ENCODE peak calls at places on chromosomes 5 and 9, in four cellular contexts. V, K, D and X are unnamed samples.

GRCh38 chr5:126695081-126695480 is 81.9 kb upstream of the LMNB1 start:
- DNase-seq in V (no peak), K (no peak), D (no peak), X (no peak)

GRCh38 chr9:128819716-128820664 is 1.7 kb downstream of the ENDOG start:
- DNase-seq in V (no peak), K (no peak), D (no peak), X (no peak)

GRCh38 chr9:120876842-120877240 is at the start of gene PHF19:
- DNase-seq in V (peak), K (no peak), D (no peak), X (no peak)

GRCh38 chr5:91079037-91079436 is 304.1 kb downstream of the ARRDC3 start:
- DNase-seq in V (no peak), K (no peak), D (no peak), X (no peak)

GRCh38 chr9:130408669-130409068 is 36.1 kb upstream of the ASS1 start:
- DNase-seq in V (no peak), K (no peak), D (no peak), X (no peak)

GRCh38 chr5:98492258-98492657 is 281.2 kb upstream of the RGMB start:
- DNase-seq in V (no peak), K (no peak), D (no peak), X (no peak)

GRCh38 chr5:161751265-161751664 is 65.7 kb downstream of the GABRA6 start:
- DNase-seq in V (no peak), K (no peak), D (no peak), X (no peak)

GRCh38 chr9:126474786-126475485 is 138.8 kb upstream of the LMX1B start:
- DNase-seq in V (peak), K (no peak), D (no peak), X (no peak)

GRCh38 chr9:81344366-81344765 is 345.0 kb downstream of the TLE1 start:
- DNase-seq in V (no peak), K (no peak), D (no peak), X (no peak)

GRCh38 chr9:35499701-35500030 is 9.8 kb downstream of the RUSC2 start:
- DNase-seq in V (no peak), K (no peak), D (no peak), X (no peak)

GRCh38 chr5:149486726-149487635 is 64.3 kb downstream of the CSNK1A1 start:
- DNase-seq in V (no peak), K (no peak), D (no peak), X (no peak)

GRCh38 chr9:87567047-87567446 is 69.4 kb downstream of the DAPK1 start:
- DNase-seq in V (no peak), K (no peak), D (peak), X (no peak)

GRCh38 chr9:112411626-112412027 is 31.7 kb downstream of the HSDL2 start:
- DNase-seq in V (no peak), K (no peak), D (no peak), X (no peak)

GRCh38 chr9:91682806-91683205 is 259.2 kb upstream of the NFIL3 start:
- DNase-seq in V (no peak), K (no peak), D (no peak), X (no peak)

GRCh38 chr9:96554801-96555566 is 64.7 kb downstream of the CDC14B start:
- DNase-seq in V (no peak), K (no peak), D (no peak), X (no peak)

GRCh38 chr9:86660146-86660545 is 287.2 kb downstream of the GAS1 start:
- DNase-seq in V (no peak), K (no peak), D (no peak), X (no peak)

GRCh38 chr5:113214026-113214425 is 220.8 kb downstream of the TSSK1B start:
- DNase-seq in V (no peak), K (no peak), D (no peak), X (no peak)

GRCh38 chr9:30103647-30104394 is 2280.6 kb upstream of the ACO1 start:
- DNase-seq in V (no peak), K (no peak), D (no peak), X (no peak)

GRCh38 chr5:35269006-35269405 is 38.7 kb upstream of the PRLR start:
- DNase-seq in V (no peak), K (no peak), D (no peak), X (no peak)

GRCh38 chr9:4547016-4547415 is 56.7 kb downstream of the SLC1A1 start:
- DNase-seq in V (no peak), K (no peak), D (no peak), X (no peak)

GRCh38 chr5:161094411-161094810 is 242.4 kb upstream of the ATP10B start:
- DNase-seq in V (no peak), K (no peak), D (no peak), X (no peak)

GRCh38 chr9:134712922-134713321 is 71.3 kb downstream of the COL5A1 start:
- DNase-seq in V (no peak), K (no peak), D (no peak), X (no peak)

DNA sequence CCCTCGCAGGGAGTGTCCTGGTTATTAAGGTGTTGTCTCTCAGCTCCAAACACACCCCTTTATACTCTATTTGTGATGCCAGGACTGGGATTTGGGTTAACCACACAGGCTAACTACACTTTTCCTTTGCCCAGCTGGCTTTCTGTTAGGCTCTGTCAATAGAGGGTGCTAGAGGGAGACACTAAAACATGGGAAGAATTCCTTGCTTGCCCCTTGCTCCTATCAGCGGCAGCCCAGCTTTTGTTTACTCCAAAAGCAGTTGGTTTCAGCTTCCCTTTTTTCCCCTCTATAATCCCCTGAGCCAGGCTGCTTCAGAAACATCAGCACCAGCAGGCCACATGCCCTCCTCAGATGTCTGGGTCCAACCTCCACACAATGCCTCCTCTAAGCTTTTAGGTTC is 297.1 kb downstream of the KCTD16 start:
- DNase-seq in V (peak), K (no peak), D (no peak), X (no peak)
- TF ChIP-seq CTCF in V (peak), K (peak), D (no peak), X (peak)

GRCh38 chr5:116078199-116078598 is 6.6 kb upstream of the COMMD10 start:
- DNase-seq in V (no peak), K (no peak), D (no peak), X (no peak)

GRCh38 chr5:116071211-116071610 is 13.6 kb upstream of the COMMD10 start:
- DNase-seq in V (no peak), K (no peak), D (no peak), X (no peak)

GRCh38 chr5:116075117-116075910 is 9.5 kb upstream of the COMMD10 start:
- DNase-seq in V (no peak), K (no peak), D (no peak), X (no peak)

GRCh38 chr5:116076496-116076895 is 8.3 kb upstream of the COMMD10 start:
- DNase-seq in V (no peak), K (peak), D (no peak), X (no peak)
- H3K27ac ChIP-seq in V (no peak), K (no peak), D (no peak), X (no peak)

DNA sequence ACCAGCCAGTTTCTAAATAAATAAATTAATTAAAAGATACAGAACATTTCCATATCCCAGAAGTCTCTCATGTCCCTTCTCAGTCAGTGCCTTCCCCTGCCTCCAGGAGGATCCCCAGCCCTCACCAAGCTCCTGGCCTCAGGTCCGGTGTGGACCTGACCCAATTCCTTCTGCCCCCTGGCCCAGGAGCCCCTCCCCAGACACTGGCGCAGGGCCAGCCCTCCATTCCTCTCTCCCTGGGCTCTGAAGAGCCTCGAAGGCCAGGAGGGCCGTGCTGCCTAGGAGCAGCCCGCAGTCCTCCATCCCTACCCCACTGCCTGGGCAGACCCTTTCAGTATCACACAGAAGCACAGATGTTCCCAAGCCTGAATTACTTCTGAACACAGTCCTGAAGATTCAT is 61.8 kb upstream of the BARHL1 start:
- DNase-seq in V (no peak), K (no peak), D (no peak), X (no peak)
- TF ChIP-seq POLR2A in V (no peak), K (no peak), D (no peak), X (no peak)

DNA sequence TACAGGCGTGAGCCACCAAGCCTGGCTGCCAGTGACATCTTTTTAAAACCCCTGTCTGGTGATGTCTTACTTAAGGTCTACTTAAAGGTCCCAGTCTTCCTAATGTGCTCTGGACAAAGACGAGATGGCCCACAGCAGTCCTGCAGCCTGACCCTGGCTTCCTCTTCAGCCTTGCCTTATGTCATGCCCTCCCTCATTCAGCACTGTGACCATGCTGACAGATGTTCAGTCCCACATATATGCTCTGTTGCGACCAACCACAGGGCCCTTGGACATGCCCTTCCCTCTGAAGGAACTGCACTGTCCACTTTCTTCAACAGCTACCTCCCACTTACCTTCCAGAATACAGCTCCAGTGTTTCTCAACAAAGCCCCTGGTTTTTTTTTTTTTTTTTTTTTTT is 172.8 kb upstream of the PANK3 start:
- DNase-seq in V (no peak), K (no peak), D (no peak), X (no peak)
- TF ChIP-seq CTCF in V (no peak), K (no peak), D (no peak), X (no peak)

GRCh38 chr9:133236291-133237071 is 27.4 kb upstream of the OBP2B start:
- DNase-seq in V (no peak), K (no peak), D (no peak), X (no peak)

GRCh38 chr9:133235549-133236222 is 26.6 kb upstream of the OBP2B start:
- DNase-seq in V (no peak), K (no peak), D (no peak), X (no peak)

GRCh38 chr9:133237271-133237731 is 28.3 kb upstream of the OBP2B start:
- DNase-seq in V (no peak), K (no peak), D (peak), X (no peak)

GRCh38 chr9:133234577-133235322 is 25.7 kb upstream of the OBP2B start:
- DNase-seq in V (no peak), K (no peak), D (no peak), X (no peak)

DNA sequence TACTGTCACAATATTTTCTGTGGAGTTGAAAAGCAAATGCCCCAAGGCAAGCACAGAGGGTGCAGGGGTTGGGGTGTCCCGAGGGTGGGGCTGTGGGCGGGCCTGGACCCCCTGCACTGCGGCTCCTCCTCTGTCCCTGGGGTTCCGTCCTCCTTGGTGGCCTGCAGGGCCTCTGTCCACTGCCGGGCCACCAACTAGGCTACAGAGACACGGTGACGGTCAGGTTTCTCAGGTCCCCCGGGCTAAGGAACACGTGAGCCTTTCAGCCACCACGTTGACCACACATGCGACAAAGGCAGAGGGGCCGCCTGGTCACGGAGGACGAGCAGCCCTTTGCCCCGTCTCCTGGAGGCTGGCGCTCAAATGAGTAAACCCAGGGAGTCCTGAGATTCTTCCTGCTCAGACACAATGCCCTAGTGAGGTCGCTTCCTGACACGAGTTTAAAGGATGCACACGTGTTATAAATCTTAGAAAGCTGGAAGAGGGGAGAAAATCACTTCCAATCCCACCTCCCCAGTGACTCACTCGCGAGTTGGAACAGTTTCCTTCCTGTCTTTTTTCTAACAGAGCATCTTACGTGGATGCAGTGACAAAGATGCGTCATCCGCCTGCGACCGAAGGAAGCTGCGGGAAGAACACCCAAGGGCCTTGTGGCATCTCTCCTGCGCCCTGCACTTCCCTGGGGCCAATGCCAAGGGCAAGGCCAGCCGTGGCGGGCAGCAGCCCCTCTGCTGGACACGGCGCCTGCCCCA is 24.8 kb upstream of the OBP2B start:
- DNase-seq in V (no peak), K (no peak), D (no peak), X (no peak)
- H3K27ac ChIP-seq in V (no peak), K (no peak), D (no peak), X (no peak)

GRCh38 chr5:78638973-78639669 is 9.5 kb downstream of the LHFPL2 start:
- DNase-seq in V (no peak), K (no peak), D (no peak), X (no peak)
- TF ChIP-seq POLR2A in V (no peak), K (no peak), D (no peak), X (no peak)

GRCh38 chr9:26850995-26851394 is 41.6 kb downstream of the CAAP1 start:
- DNase-seq in V (no peak), K (no peak), D (no peak), X (no peak)

GRCh38 chr9:26856413-26857032 is 36.1 kb downstream of the CAAP1 start:
- DNase-seq in V (peak), K (no peak), D (no peak), X (no peak)
- TF ChIP-seq CTCF in V (peak), K (peak), D (no peak), X (peak)

DNA sequence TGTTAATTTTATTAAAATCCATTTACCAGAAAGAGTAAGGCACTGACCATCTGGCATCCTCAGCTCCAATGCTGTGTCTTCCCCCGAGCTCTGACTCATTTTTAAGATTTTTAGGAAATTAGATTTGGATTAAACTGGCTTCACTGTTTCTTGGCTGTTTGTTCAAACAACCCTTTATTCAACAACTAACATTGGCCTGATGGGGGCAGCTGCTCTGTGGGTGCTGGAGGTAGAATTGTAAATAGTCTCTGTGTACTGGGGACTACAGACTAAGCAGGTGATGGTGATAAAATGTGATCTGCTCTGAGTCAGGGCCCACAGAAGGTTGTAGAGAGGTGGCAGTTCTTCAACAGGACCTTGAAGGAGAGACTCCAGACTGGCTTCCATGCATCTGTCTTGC is 2.9 kb downstream of the RABEPK start:
- DNase-seq in V (no peak), K (no peak), D (no peak), X (no peak)
- H3K27ac ChIP-seq in V (no peak), K (no peak), D (no peak), X (no peak)

GRCh38 chr5:87780831-87781760 is 368.4 kb upstream of the CCNH start:
- DNase-seq in V (peak), K (peak), D (peak), X (peak)
- TF ChIP-seq POLR2A in V (no peak), K (no peak), D (no peak), X (no peak)